ENCODE peak calls at places on chromosomes 7 and 10, in seven cellular contexts. N, M, Q, P, I, K and D are unnamed samples. For H3K9me3, the result is how much of the 10 kb centered on the place peaks cover.

GRCh38 chr10:91051834-91052233 is 130.9 kb upstream of the ANKRD1 start:
- DNase-seq in N (no peak), M (no peak), Q (no peak), P (no peak), I (peak), K (no peak), D (no peak)

GRCh38 chr7:66307591-66308215 is 102.6 kb downstream of the TPST1 start:
- DNase-seq in N (no peak), M (no peak), Q (peak), P (no peak), I (no peak), K (peak), D (no peak)

GRCh38 chr10:118991326-118991725 is 38.2 kb upstream of the NANOS1 start:
- DNase-seq in N (no peak), M (no peak), Q (no peak), P (no peak), I (no peak), K (no peak), D (peak)

GRCh38 chr10:31121074-31121685 is 89.5 kb upstream of the ZNF438 start:
- DNase-seq in N (no peak), M (no peak), Q (peak), P (no peak), I (no peak), K (no peak), D (no peak)

GRCh38 chr7:97798036-97799019 is 66.4 kb downstream of the TAC1 start:
- DNase-seq in N (no peak), M (no peak), Q (no peak), P (no peak), I (no peak), K (no peak), D (no peak)

GRCh38 chr7:981793-982510 is 1.0 kb upstream of the CYP2W1 start:
- DNase-seq in N (no peak), M (no peak), Q (no peak), P (no peak), I (no peak), K (no peak), D (no peak)

GRCh38 chr10:133388973-133389818 is 4.8 kb upstream of the MTG1 start:
- DNase-seq in N (no peak), M (peak), Q (no peak), P (no peak), I (no peak), K (peak), D (no peak)

GRCh38 chr10:60677541-60678129 is 100.6 kb upstream of the CDK1 start:
- DNase-seq in N (no peak), M (no peak), Q (no peak), P (no peak), I (no peak), K (no peak), D (no peak)

GRCh38 chr7:33195264-33195663 is 65.9 kb downstream of the BBS9 start:
- DNase-seq in N (no peak), M (no peak), Q (peak), P (no peak), I (no peak), K (no peak), D (no peak)

GRCh38 chr7:64667311-64667710 is 1.4 kb downstream of the ZNF107 start:
- DNase-seq in N (no peak), M (no peak), Q (no peak), P (no peak), I (no peak), K (no peak), D (no peak)
- H3K27ac ChIP-seq in N (no peak), M (peak), Q (no peak), P (peak), I (no peak), K (no peak), D (no peak)

GRCh38 chr7:2108501-2109250 is 124.1 kb downstream of the MAD1L1 start:
- DNase-seq in N (no peak), M (no peak), Q (peak), P (no peak), I (no peak), K (no peak), D (no peak)

GRCh38 chr7:2109936-2110585 is 122.7 kb downstream of the MAD1L1 start:
- DNase-seq in N (no peak), M (no peak), Q (peak), P (no peak), I (no peak), K (no peak), D (no peak)

GRCh38 chr7:2110586-2111396 is 122.0 kb downstream of the MAD1L1 start:
- DNase-seq in N (no peak), M (no peak), Q (peak), P (no peak), I (no peak), K (no peak), D (no peak)

GRCh38 chr7:2107386-2108085 is 125.2 kb downstream of the MAD1L1 start:
- DNase-seq in N (no peak), M (no peak), Q (no peak), P (no peak), I (no peak), K (no peak), D (no peak)

GRCh38 chr7:2109251-2109935 is 123.4 kb downstream of the MAD1L1 start:
- DNase-seq in N (no peak), M (no peak), Q (peak), P (no peak), I (no peak), K (no peak), D (no peak)
- H3K9me3 ChIP-seq in N (under half), M (under half), Q (under half), P (under half), I (under half), K (under half), D (under half)

DNA sequence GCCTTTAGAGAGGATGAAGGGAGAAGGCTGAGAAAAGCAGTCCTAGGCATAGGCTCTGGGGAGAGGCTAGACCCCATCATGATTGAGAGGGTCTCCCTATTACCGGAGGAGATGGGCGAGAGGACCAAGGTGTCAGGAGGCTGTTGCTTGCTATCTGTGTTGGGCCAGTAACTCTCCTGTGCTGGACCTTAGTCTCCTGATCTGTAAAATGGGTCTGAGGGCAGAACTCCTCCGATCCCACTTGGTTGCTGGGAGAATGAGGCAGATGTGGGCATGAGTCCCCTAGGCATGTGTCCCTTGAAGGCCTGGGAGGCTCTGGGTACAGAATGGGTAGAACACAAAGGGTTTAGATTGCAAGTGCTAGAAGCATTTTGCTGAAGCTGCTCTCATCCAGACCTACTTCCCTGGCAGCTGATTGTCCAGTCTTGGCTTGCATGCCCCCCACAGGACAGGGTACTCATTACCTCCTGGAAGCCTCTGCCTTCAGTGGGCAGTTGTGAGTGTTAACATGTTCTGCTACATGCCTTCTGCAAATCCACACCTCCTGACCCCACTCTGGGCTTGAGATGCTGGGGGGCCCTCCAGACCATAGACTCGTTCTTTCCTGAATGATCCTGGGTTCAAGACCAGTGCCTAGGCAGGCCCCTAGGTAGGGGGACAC is 4.4 kb downstream of the ZMIZ1 start:
- DNase-seq in N (no peak), M (no peak), Q (no peak), P (no peak), I (no peak), K (no peak), D (no peak)
- TF ChIP-seq CTCF in N (no peak), M (no peak), Q (peak), P (peak), I (no peak), K (no peak), D (no peak)

DNA sequence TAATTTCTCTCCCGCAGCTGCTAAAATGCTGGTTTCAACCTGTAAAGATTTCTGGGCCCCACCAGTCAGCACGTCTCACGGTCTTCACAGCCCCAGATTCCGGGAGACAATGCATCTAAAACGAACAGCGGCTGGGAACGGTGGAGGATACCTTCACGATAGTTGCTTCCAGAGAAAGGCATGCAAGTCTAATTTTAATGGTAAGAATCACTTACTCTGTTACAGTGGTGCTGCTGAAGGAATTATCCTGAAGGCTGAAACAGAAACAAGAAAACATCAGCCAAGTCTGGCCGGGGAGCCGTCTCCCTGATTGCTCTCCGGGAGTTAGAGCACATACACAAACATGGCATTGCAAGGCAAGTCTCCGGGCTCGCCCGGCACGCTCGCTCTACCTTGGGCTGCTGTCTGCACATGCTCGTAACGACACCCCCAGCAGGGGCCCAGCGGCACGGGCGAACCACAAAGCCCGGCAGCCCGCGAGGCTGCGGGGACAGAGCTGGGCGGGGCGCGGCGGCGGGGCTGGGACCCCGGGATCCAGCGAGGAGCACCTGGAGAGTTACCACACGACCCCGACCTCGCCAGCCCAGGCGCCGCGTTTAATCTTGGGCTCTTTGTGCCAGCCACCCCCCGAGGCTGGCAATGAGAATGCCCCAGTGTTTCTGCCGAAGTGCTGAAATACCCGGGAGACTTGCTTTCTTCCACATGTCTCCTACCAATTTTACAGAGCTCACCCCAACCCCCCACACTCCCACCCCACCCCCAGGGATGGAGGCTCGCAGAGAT is at the start of gene FAM13C:
- DNase-seq in N (peak), M (no peak), Q (peak), P (peak), I (peak), K (peak), D (no peak)
- H3K27ac ChIP-seq in N (peak), M (no peak), Q (peak), P (peak), I (peak), K (peak), D (peak)

GRCh38 chr7:42522227-42522991 is 285.4 kb upstream of the GLI3 start:
- DNase-seq in N (peak), M (no peak), Q (no peak), P (no peak), I (no peak), K (no peak), D (no peak)

GRCh38 chr7:42527004-42527403 is 290.0 kb upstream of the GLI3 start:
- DNase-seq in N (no peak), M (no peak), Q (no peak), P (no peak), I (no peak), K (no peak), D (no peak)
- H3K9me3 ChIP-seq in N (under half), M (under half), Q (under half), P (under half), I (under half), K (under half), D (under half)

GRCh38 chr10:34959321-34959720 is 130.8 kb downstream of the CUL2 start:
- DNase-seq in N (no peak), M (no peak), Q (no peak), P (no peak), I (no peak), K (no peak), D (no peak)
- TF ChIP-seq CTCF in N (no peak), M (no peak), Q (no peak), P (no peak), I (no peak), K (no peak), D (no peak)

GRCh38 chr7:106071999-106072714 is 40.0 kb downstream of the SYPL1 start:
- DNase-seq in N (no peak), M (no peak), Q (no peak), P (no peak), I (no peak), K (peak), D (peak)
- H3K27ac ChIP-seq in N (peak), M (peak), Q (no peak), P (peak), I (no peak), K (peak), D (peak)

DNA sequence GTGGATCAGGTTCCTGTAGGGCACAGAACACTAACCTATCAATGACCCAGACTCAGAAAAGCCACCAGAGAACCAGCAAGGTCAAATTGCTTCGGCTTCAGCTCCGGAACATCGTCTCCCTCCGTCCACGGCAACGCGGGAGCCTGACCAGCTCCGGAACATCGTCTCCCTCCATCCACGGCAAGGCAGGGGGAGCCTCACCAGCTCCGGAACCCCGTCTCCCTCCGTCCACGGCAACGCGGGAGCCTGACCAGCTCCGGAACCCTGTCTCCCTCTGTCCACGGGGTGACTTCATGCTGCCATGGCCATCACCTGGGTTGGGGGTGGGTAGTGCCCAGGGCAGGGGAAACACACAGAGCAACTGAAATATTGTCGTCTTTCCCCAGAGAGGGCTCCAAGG is 403.4 kb downstream of the DNAJB6 start:
- DNase-seq in N (no peak), M (no peak), Q (no peak), P (no peak), I (no peak), K (no peak), D (no peak)
- H3K9me3 ChIP-seq in N (under half), M (under half), Q (half or more), P (under half), I (under half), K (under half), D (under half)

GRCh38 chr7:111756687-111757178 is 194.4 kb upstream of the IMMP2L start:
- DNase-seq in N (peak), M (no peak), Q (peak), P (peak), I (peak), K (no peak), D (peak)
- TF ChIP-seq CTCF in N (no peak), M (no peak), Q (no peak), P (no peak), I (no peak), K (no peak), D (no peak)